ENCODE peak calls at places on chromosomes 11 and 22, in five cellular contexts. R is erythroblast, K is ovary, O is Peyer's patch, P is heart left ventricle. T is an unnamed sample.

GRCh38 chr11:67248653-67249052 is 17.6 kb upstream of the GRK2 start:
- DNase-seq in R (no peak), K (no peak), O (peak), P (peak), T (no peak)

GRCh38 chr11:72704028-72704782 is 30.0 kb upstream of the PDE2A start:
- DNase-seq in R (no peak), K (peak), O (no peak), P (no peak), T (no peak)

GRCh38 chr11:127106142-127106541 is 105.6 kb upstream of the KIRREL3 start:
- DNase-seq in R (no peak), K (no peak), O (no peak), P (no peak), T (no peak)

GRCh38 chr11:31844351-31844750 is 33.2 kb upstream of the PAX6 start:
- DNase-seq in R (no peak), K (no peak), O (no peak), P (no peak), T (no peak)

GRCh38 chr22:19059481-19060278 is 62.5 kb downstream of the DGCR2 start:
- DNase-seq in R (no peak), K (no peak), O (peak), P (no peak), T (no peak)

GRCh38 chr11:57513446-57513795 is 2.1 kb downstream of the SLC43A1 start:
- DNase-seq in R (peak), K (no peak), O (no peak), P (no peak), T (no peak)

GRCh38 chr11:62688481-62688880 is 849 bp downstream of the LRRN4CL start:
- DNase-seq in R (no peak), K (no peak), O (no peak), P (no peak), T (no peak)

GRCh38 chr22:49371325-49372110 is 456.2 kb downstream of the BRD1 start:
- DNase-seq in R (no peak), K (no peak), O (peak), P (no peak), T (no peak)

GRCh38 chr11:82494988-82495432 is 238.7 kb downstream of the FAM181B start:
- DNase-seq in R (peak), K (no peak), O (no peak), P (no peak), T (no peak)

GRCh38 chr11:61551630-61552029 is 29.2 kb downstream of the SYT7 start:
- DNase-seq in R (no peak), K (no peak), O (no peak), P (peak), T (no peak)

GRCh38 chr11:117871160-117871559 is 5.3 kb downstream of the FXYD6 start:
- DNase-seq in R (no peak), K (no peak), O (no peak), P (no peak), T (no peak)

GRCh38 chr11:90246468-90246867 is 23.6 kb upstream of the CHORDC1 start:
- DNase-seq in R (no peak), K (no peak), O (no peak), P (no peak), T (no peak)

GRCh38 chr22:39277135-39277607 is 32.4 kb upstream of the PDGFB start:
- DNase-seq in R (no peak), K (no peak), O (no peak), P (no peak), T (no peak)

DNA sequence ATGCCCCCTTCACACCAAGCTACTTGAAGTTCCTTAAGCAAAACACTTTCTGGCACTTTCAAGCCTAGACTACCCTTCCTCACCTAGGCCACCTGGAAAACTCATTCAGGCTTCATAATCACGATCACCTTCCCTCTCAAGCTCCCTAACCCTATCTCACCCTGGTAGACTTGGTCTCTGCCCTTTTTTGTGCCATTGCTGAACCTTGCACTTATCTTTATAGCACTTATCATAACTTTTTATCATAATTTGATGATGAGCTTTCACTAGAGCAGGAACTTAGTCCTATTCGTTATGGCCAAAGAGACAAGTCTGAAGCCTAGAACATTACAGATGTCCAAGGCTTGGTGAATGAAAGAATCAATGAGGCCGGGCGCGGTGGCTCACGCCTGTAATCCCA is 5.5 kb downstream of the SLC35F2 start:
- DNase-seq in R (no peak), K (no peak), O (no peak), P (no peak), T (no peak)
- TF ChIP-seq POLR2A in R (no peak), K (no peak), O (no peak), P (no peak), T (no peak)

GRCh38 chr11:95148421-95148820 is 58.8 kb downstream of the ENDOD1 start:
- DNase-seq in R (peak), K (no peak), O (no peak), P (no peak), T (no peak)

GRCh38 chr11:95148938-95149337 is 59.3 kb downstream of the ENDOD1 start:
- DNase-seq in R (peak), K (no peak), O (no peak), P (no peak), T (no peak)

GRCh38 chr11:95149659-95150294 is 60.1 kb downstream of the ENDOD1 start:
- DNase-seq in R (peak), K (no peak), O (peak), P (peak), T (peak)

GRCh38 chr11:95152878-95153856 is 63.5 kb downstream of the ENDOD1 start:
- DNase-seq in R (peak), K (no peak), O (no peak), P (no peak), T (no peak)

GRCh38 chr11:95150977-95151684 is 61.5 kb downstream of the ENDOD1 start:
- DNase-seq in R (peak), K (peak), O (peak), P (peak), T (peak)
- TF ChIP-seq POLR2A in R (peak), K (peak), O (peak), P (no peak), T (no peak)

DNA sequence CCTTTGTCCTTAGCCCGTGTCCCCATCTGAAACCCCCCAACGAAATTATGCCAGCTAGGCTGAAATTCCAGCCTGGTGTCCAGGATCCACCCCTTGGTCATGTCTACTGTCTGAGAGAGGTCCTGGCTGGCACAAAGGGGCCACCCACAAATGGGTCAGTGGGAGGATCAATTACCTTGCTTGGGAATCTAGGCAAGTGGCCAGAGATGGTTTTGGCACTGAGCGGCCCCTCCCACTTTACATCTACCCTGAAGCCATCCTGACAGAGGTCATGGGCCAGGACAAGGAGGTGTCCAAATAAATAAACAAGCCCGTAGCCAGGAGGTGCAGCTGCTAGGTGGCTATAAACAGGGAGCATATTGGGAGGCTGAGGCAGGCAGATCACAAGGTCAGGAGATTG is 311.5 kb downstream of the MN1 start:
- DNase-seq in R (no peak), K (no peak), O (no peak), P (no peak), T (no peak)
- TF ChIP-seq POLR2A in R (no peak), K (no peak), O (no peak), P (no peak), T (no peak)

DNA sequence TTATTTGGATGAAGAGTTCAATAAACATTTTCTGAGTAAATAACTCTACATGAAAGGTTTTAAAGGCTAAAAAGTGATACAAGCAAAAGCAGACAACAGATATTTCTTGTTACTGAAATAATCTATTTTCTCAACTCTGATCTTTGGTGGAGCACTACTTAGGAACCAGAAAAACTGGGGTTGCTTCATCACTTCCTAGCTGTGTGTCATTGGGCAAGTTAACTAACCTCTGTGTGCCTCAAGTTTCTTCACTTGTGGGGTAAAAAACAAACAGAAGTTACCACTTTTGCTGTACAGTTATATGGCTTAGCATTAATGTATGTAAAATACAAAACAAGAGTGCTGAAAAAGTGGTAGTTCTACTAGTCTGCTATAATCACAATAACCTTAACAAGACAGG is 5.6 kb downstream of the MAPK1 start:
- DNase-seq in R (peak), K (no peak), O (no peak), P (no peak), T (no peak)
- TF ChIP-seq POLR2A in R (no peak), K (no peak), O (no peak), P (no peak), T (no peak)

DNA sequence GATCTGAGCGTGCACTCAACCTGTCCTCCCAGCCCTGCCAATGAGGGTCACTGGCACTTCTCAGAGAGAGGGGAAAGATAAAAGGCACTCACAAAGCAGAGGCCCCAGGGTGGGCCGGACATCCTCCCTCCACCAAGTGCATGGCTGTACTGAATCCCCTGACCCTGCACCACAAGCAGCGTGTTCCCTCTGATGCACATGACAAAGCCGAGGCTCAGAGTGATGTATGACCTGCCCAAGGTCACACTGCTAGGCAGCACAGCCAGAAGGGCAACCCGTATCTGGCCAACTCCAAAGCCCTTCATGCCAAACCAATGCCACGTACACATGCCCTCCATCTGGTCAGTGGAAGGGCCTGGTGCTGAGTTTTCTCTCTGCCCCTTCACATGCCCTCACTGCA is 22.1 kb downstream of the SPATA19 start:
- DNase-seq in R (no peak), K (no peak), O (no peak), P (no peak), T (no peak)
- TF ChIP-seq POLR2A in R (no peak), K (no peak), O (no peak), P (no peak), T (no peak)

GRCh38 chr22:17592201-17592600 is 28.9 kb downstream of the SLC25A18 start:
- DNase-seq in R (no peak), K (peak), O (peak), P (no peak), T (no peak)

GRCh38 chr22:17588606-17589005 is 25.3 kb downstream of the SLC25A18 start:
- DNase-seq in R (no peak), K (peak), O (no peak), P (no peak), T (no peak)

GRCh38 chr22:17587631-17588030 is 24.3 kb downstream of the SLC25A18 start:
- DNase-seq in R (no peak), K (peak), O (no peak), P (no peak), T (no peak)

GRCh38 chr22:17590586-17590985 is 27.3 kb downstream of the SLC25A18 start:
- DNase-seq in R (no peak), K (no peak), O (no peak), P (no peak), T (no peak)

GRCh38 chr22:17589810-17590375 is 26.6 kb downstream of the SLC25A18 start:
- DNase-seq in R (no peak), K (peak), O (no peak), P (no peak), T (no peak)
- TF ChIP-seq POLR2A in R (no peak), K (no peak), O (no peak), P (no peak), T (no peak)

GRCh38 chr11:103807806-103808205 is 228.6 kb upstream of the DDI1 start:
- DNase-seq in R (no peak), K (no peak), O (no peak), P (no peak), T (no peak)
- TF ChIP-seq POLR2A in R (no peak), K (no peak), O (no peak), P (no peak), T (no peak)

DNA sequence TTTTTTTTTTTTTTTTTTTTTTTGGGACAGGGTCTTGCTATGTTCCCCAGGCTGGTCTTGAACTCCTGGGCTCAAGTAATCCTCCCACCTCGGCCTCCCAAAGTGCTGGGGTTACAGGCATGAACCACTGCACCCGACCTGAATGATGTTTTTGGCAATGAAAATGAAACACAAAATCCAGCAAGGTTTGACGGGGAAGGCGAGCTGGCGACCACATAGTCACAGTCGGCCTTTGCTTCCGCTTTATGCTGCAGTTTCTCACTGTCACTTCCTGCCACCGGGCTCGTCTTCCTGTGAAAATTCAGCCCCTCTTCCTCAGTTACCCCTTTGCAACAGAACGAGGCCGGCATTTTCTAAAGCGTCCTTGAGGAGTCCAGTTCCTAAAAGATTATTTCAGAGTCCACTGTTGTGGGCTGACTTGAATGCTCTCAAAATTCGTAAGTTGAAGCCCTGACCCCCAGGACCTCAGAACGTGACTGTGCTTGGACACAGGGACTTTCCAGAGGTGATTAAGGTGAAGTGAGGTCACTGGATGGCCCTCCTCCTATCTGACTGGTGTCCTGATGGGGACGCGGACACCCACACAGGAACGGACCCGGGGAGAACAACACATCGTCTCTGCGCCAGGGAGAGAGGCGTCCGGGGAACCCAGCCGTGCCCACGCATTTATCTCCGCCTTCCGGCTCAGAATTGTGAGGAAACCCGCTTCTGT is 2.9 kb upstream of the BID start:
- DNase-seq in R (peak), K (no peak), O (peak), P (peak), T (peak)
- TF ChIP-seq POLR2A in R (peak), K (no peak), O (no peak), P (no peak), T (no peak)

GRCh38 chr11:75916882-75917281 is 101.9 kb downstream of the UVRAG start:
- DNase-seq in R (no peak), K (no peak), O (no peak), P (no peak), T (no peak)

GRCh38 chr11:75913984-75914383 is 99.0 kb downstream of the UVRAG start:
- DNase-seq in R (no peak), K (no peak), O (no peak), P (no peak), T (no peak)

GRCh38 chr11:75907926-75908527 is 93.0 kb downstream of the UVRAG start:
- DNase-seq in R (no peak), K (no peak), O (no peak), P (no peak), T (peak)

DNA sequence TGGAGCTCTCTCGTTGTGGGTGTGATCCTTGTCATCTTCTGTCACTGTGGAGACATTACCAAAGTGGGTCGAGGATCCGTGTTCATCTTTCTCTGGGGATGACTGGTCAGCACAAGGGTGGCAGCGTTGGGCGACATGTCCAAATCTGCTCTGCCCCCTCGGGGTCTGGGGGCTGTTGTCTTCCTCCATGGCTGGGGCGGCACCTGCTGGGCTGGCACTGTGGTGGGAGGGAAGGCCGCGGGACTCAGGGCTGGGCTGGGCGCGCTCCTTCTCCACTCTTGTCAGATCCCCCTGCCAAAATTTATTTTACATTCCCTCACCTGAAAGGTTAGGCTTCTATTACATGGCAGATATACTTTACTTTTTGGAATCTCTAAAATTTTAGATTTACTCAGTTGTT is 96.4 kb downstream of the UVRAG start:
- DNase-seq in R (no peak), K (no peak), O (no peak), P (no peak), T (no peak)
- TF ChIP-seq POLR2A in R (no peak), K (no peak), O (no peak), P (no peak), T (no peak)

DNA sequence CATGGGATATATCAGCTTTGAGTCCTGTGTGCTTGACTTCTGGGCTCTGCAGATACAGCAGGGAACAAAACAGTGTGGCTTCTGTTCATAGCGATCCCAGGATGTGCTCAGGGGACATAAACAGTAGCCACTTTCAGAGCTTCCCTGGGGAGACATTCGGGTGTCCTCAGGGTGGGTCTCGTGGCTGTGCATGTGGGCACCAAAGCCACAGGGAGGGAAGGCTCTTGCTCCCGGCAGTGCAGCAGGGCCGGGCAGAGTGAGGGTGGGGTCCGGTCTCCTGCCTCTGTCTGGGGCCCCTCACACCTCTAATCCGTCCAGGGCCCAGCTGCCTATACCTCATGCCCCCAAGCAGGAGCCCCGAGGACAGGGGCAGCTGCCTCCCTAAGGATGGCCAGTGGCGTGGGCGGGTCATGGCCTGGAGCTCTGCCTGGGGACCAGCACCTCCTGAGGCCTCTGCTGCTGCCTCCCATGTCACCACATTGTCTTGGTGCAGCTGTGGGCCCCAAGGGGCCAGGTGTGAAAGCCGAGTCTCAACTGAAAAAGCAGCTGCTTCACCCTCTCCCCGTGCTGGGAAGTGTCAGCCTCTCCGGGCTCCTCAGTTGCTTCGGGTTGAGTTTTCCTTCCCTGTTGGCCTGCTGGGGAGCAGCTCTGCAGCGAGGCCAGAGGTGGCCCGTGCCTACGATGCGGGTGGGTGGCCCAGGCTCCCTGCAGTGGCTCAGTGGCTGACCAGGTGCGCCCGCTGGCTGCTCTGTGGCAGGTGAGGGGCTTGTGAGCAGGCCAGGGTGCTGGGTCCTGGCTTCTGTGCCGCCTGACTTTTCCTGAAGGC is 3.8 kb downstream of the TPCN2 start:
- DNase-seq in R (no peak), K (no peak), O (no peak), P (no peak), T (no peak)
- TF ChIP-seq POLR2A in R (no peak), K (no peak), O (no peak), P (no peak), T (no peak)